ENCODE peak calls at places on chromosome 10, in eight cellular contexts. One of them, this sample, is unnamed.

GRCh38 chr10:132876967-132877366 is 65.4 kb downstream of the CFAP46 start:
- DNase-seq in fibroblast of mammary gland: no peak
- DNase-seq in stimulated activated CD4-positive, alpha-beta T cell treated with anti-CD3 and anti-CD28 coated beads, TNF-alpha, amount 100 ng/mL, for 48 hours: no peak
- DNase-seq in fibroblast of the aortic adventitia: no peak
- DNase-seq in central memory CD4-positive, alpha-beta T cell: no peak
- DNase-seq in BE2C: no peak
- DNase-seq in GM06990: no peak
- DNase-seq in HCT116: no peak
- DNase-seq in this sample: no peak

GRCh38 chr10:49598164-49598856 is 11.8 kb upstream of the SLC18A3 start:
- DNase-seq in central memory CD4-positive, alpha-beta T cell: no peak
- DNase-seq in fibroblast of mammary gland: no peak
- DNase-seq in fibroblast of the aortic adventitia: no peak
- DNase-seq in stimulated activated CD4-positive, alpha-beta T cell treated with anti-CD3 and anti-CD28 coated beads, TNF-alpha, amount 100 ng/mL, for 48 hours: no peak
- DNase-seq in BE2C: no peak
- DNase-seq in HCT116: no peak
- DNase-seq in GM06990: no peak
- DNase-seq in this sample: no peak

GRCh38 chr10:124522131-124522902 is 60.7 kb downstream of the LHPP start:
- DNase-seq in BE2C: no peak
- DNase-seq in fibroblast of the aortic adventitia: no peak
- DNase-seq in fibroblast of mammary gland: no peak
- DNase-seq in stimulated activated CD4-positive, alpha-beta T cell treated with anti-CD3 and anti-CD28 coated beads, TNF-alpha, amount 100 ng/mL, for 48 hours: no peak
- DNase-seq in HCT116: no peak
- DNase-seq in GM06990: no peak
- DNase-seq in central memory CD4-positive, alpha-beta T cell: no peak
- DNase-seq in this sample: no peak

GRCh38 chr10:69087600-69088470 is at the start of gene SRGN:
- DNase-seq in central memory CD4-positive, alpha-beta T cell: peak
- DNase-seq in BE2C: no peak
- DNase-seq in fibroblast of mammary gland: peak
- DNase-seq in fibroblast of the aortic adventitia: peak
- DNase-seq in stimulated activated CD4-positive, alpha-beta T cell treated with anti-CD3 and anti-CD28 coated beads, TNF-alpha, amount 100 ng/mL, for 48 hours: peak
- DNase-seq in HCT116: no peak
- DNase-seq in GM06990: peak
- DNase-seq in this sample: peak

GRCh38 chr10:15540729-15541128 is 169.6 kb upstream of the FAM171A1 start:
- DNase-seq in fibroblast of the aortic adventitia: no peak
- DNase-seq in HCT116: no peak
- DNase-seq in stimulated activated CD4-positive, alpha-beta T cell treated with anti-CD3 and anti-CD28 coated beads, TNF-alpha, amount 100 ng/mL, for 48 hours: no peak
- DNase-seq in GM06990: no peak
- DNase-seq in fibroblast of mammary gland: peak
- DNase-seq in BE2C: no peak
- DNase-seq in central memory CD4-positive, alpha-beta T cell: no peak
- DNase-seq in this sample: no peak

GRCh38 chr10:24944512-24945255 is 7.7 kb downstream of the PRTFDC1 start:
- DNase-seq in fibroblast of mammary gland: peak
- DNase-seq in GM06990: no peak
- DNase-seq in stimulated activated CD4-positive, alpha-beta T cell treated with anti-CD3 and anti-CD28 coated beads, TNF-alpha, amount 100 ng/mL, for 48 hours: no peak
- DNase-seq in fibroblast of the aortic adventitia: peak
- DNase-seq in central memory CD4-positive, alpha-beta T cell: no peak
- DNase-seq in HCT116: peak
- DNase-seq in BE2C: peak
- DNase-seq in this sample: no peak

GRCh38 chr10:21402606-21403083 is 122.8 kb downstream of the SKIDA1 start:
- DNase-seq in fibroblast of mammary gland: peak
- DNase-seq in GM06990: no peak
- DNase-seq in fibroblast of the aortic adventitia: peak
- DNase-seq in central memory CD4-positive, alpha-beta T cell: no peak
- DNase-seq in BE2C: no peak
- DNase-seq in stimulated activated CD4-positive, alpha-beta T cell treated with anti-CD3 and anti-CD28 coated beads, TNF-alpha, amount 100 ng/mL, for 48 hours: no peak
- DNase-seq in HCT116: no peak
- DNase-seq in this sample: no peak

GRCh38 chr10:63103971-63104409 is 29.1 kb upstream of the NRBF2 start:
- DNase-seq in central memory CD4-positive, alpha-beta T cell: no peak
- DNase-seq in GM06990: no peak
- DNase-seq in HCT116: no peak
- DNase-seq in fibroblast of mammary gland: peak
- DNase-seq in stimulated activated CD4-positive, alpha-beta T cell treated with anti-CD3 and anti-CD28 coated beads, TNF-alpha, amount 100 ng/mL, for 48 hours: peak
- DNase-seq in BE2C: no peak
- DNase-seq in fibroblast of the aortic adventitia: no peak
- DNase-seq in this sample: no peak

GRCh38 chr10:56623064-56623463 is 262.0 kb upstream of the ZWINT start:
- DNase-seq in GM06990: no peak
- DNase-seq in fibroblast of the aortic adventitia: no peak
- DNase-seq in stimulated activated CD4-positive, alpha-beta T cell treated with anti-CD3 and anti-CD28 coated beads, TNF-alpha, amount 100 ng/mL, for 48 hours: no peak
- DNase-seq in HCT116: no peak
- DNase-seq in BE2C: no peak
- DNase-seq in fibroblast of mammary gland: no peak
- DNase-seq in central memory CD4-positive, alpha-beta T cell: no peak
- DNase-seq in this sample: no peak

GRCh38 chr10:104330168-104331117 is 7.8 kb downstream of the ITPRIP start:
- DNase-seq in fibroblast of mammary gland: peak
- DNase-seq in BE2C: no peak
- DNase-seq in central memory CD4-positive, alpha-beta T cell: no peak
- DNase-seq in HCT116: no peak
- DNase-seq in GM06990: no peak
- DNase-seq in fibroblast of the aortic adventitia: peak
- DNase-seq in stimulated activated CD4-positive, alpha-beta T cell treated with anti-CD3 and anti-CD28 coated beads, TNF-alpha, amount 100 ng/mL, for 48 hours: no peak
- DNase-seq in this sample: no peak

GRCh38 chr10:13890617-13891541 is 304.1 kb downstream of the PRPF18 start:
- DNase-seq in fibroblast of mammary gland: peak
- DNase-seq in central memory CD4-positive, alpha-beta T cell: no peak
- DNase-seq in GM06990: no peak
- DNase-seq in fibroblast of the aortic adventitia: peak
- DNase-seq in BE2C: no peak
- DNase-seq in stimulated activated CD4-positive, alpha-beta T cell treated with anti-CD3 and anti-CD28 coated beads, TNF-alpha, amount 100 ng/mL, for 48 hours: no peak
- DNase-seq in HCT116: no peak
- DNase-seq in this sample: no peak

GRCh38 chr10:86068532-86069337 is 297.9 kb downstream of the GRID1 start:
- DNase-seq in BE2C: no peak
- DNase-seq in stimulated activated CD4-positive, alpha-beta T cell treated with anti-CD3 and anti-CD28 coated beads, TNF-alpha, amount 100 ng/mL, for 48 hours: no peak
- DNase-seq in central memory CD4-positive, alpha-beta T cell: no peak
- DNase-seq in fibroblast of mammary gland: no peak
- DNase-seq in fibroblast of the aortic adventitia: no peak
- DNase-seq in GM06990: no peak
- DNase-seq in HCT116: no peak
- DNase-seq in this sample: no peak

GRCh38 chr10:72375173-72375572 is 20.5 kb upstream of the DNAJB12 start:
- DNase-seq in GM06990: no peak
- DNase-seq in HCT116: no peak
- DNase-seq in fibroblast of mammary gland: no peak
- DNase-seq in stimulated activated CD4-positive, alpha-beta T cell treated with anti-CD3 and anti-CD28 coated beads, TNF-alpha, amount 100 ng/mL, for 48 hours: no peak
- DNase-seq in central memory CD4-positive, alpha-beta T cell: no peak
- DNase-seq in BE2C: no peak
- DNase-seq in fibroblast of the aortic adventitia: no peak
- DNase-seq in this sample: no peak

GRCh38 chr10:62978417-62978955 is 154.6 kb upstream of the NRBF2 start:
- DNase-seq in GM06990: no peak
- DNase-seq in fibroblast of the aortic adventitia: peak
- DNase-seq in HCT116: no peak
- DNase-seq in central memory CD4-positive, alpha-beta T cell: no peak
- DNase-seq in BE2C: no peak
- DNase-seq in stimulated activated CD4-positive, alpha-beta T cell treated with anti-CD3 and anti-CD28 coated beads, TNF-alpha, amount 100 ng/mL, for 48 hours: no peak
- DNase-seq in fibroblast of mammary gland: peak
- DNase-seq in this sample: no peak

GRCh38 chr10:106711313-106711906 is 453.1 kb downstream of the SORCS1 start:
- DNase-seq in stimulated activated CD4-positive, alpha-beta T cell treated with anti-CD3 and anti-CD28 coated beads, TNF-alpha, amount 100 ng/mL, for 48 hours: peak
- DNase-seq in central memory CD4-positive, alpha-beta T cell: no peak
- DNase-seq in BE2C: peak
- DNase-seq in fibroblast of mammary gland: peak
- DNase-seq in fibroblast of the aortic adventitia: no peak
- DNase-seq in GM06990: no peak
- DNase-seq in HCT116: peak
- DNase-seq in this sample: no peak